ENCODE peak calls at places on chromosomes 5 and 9, in seven cellular contexts. One of them, this sample, is unnamed.

GRCh38 chr5:68331202-68332108 is 115.9 kb downstream of the PIK3R1 start:
- DNase-seq in HepG2: peak
- DNase-seq in A549: no peak
- DNase-seq in lower leg skin: no peak
- DNase-seq in adrenal gland: no peak
- DNase-seq in stomach: no peak
- DNase-seq in IMR-90: peak
- DNase-seq in this sample: no peak

GRCh38 chr5:56490971-56491468 is 257.9 kb upstream of the ANKRD55 start:
- DNase-seq in HepG2: no peak
- DNase-seq in lower leg skin: peak
- DNase-seq in stomach: no peak
- DNase-seq in A549: no peak
- DNase-seq in IMR-90: no peak
- DNase-seq in adrenal gland: no peak
- DNase-seq in this sample: no peak

GRCh38 chr9:104987743-104988142 is 59.8 kb upstream of the ABCA1 start:
- DNase-seq in adrenal gland: no peak
- DNase-seq in lower leg skin: no peak
- DNase-seq in A549: no peak
- DNase-seq in stomach: no peak
- DNase-seq in IMR-90: no peak
- DNase-seq in HepG2: no peak
- DNase-seq in this sample: no peak

GRCh38 chr5:130966990-130967389 is 198.1 kb downstream of the HINT1 start:
- DNase-seq in stomach: no peak
- DNase-seq in A549: no peak
- DNase-seq in IMR-90: no peak
- DNase-seq in HepG2: no peak
- DNase-seq in lower leg skin: no peak
- DNase-seq in adrenal gland: no peak
- DNase-seq in this sample: no peak

GRCh38 chr9:113963914-113964739 is 88.0 kb downstream of the ZNF618 start:
- DNase-seq in lower leg skin: no peak
- DNase-seq in IMR-90: no peak
- DNase-seq in HepG2: no peak
- DNase-seq in A549: no peak
- DNase-seq in stomach: no peak
- DNase-seq in adrenal gland: no peak
- DNase-seq in this sample: no peak

GRCh38 chr5:52830700-52831099 is 43.0 kb downstream of the ITGA1 start:
- DNase-seq in A549: no peak
- DNase-seq in lower leg skin: no peak
- DNase-seq in HepG2: no peak
- DNase-seq in adrenal gland: no peak
- DNase-seq in IMR-90: no peak
- DNase-seq in stomach: no peak
- DNase-seq in this sample: no peak

GRCh38 chr9:123421211-123421585 is 65.2 kb downstream of the CRB2 start:
- DNase-seq in HepG2: no peak
- DNase-seq in IMR-90: no peak
- DNase-seq in stomach: no peak
- DNase-seq in A549: no peak
- DNase-seq in lower leg skin: no peak
- DNase-seq in adrenal gland: no peak
- DNase-seq in this sample: no peak

GRCh38 chr5:166961938-166962337 is 1329.5 kb upstream of the WWC1 start:
- DNase-seq in A549: no peak
- DNase-seq in lower leg skin: no peak
- DNase-seq in IMR-90: no peak
- DNase-seq in HepG2: no peak
- DNase-seq in stomach: no peak
- DNase-seq in adrenal gland: no peak
- DNase-seq in this sample: no peak

GRCh38 chr5:60229786-60230185 is 336.3 kb upstream of the PDE4D start:
- DNase-seq in HepG2: no peak
- DNase-seq in A549: no peak
- DNase-seq in IMR-90: no peak
- DNase-seq in stomach: no peak
- DNase-seq in adrenal gland: no peak
- DNase-seq in lower leg skin: no peak
- DNase-seq in this sample: no peak

GRCh38 chr5:137361275-137361674 is 137.9 kb downstream of the SPOCK1 start:
- DNase-seq in A549: no peak
- DNase-seq in stomach: no peak
- DNase-seq in IMR-90: peak
- DNase-seq in lower leg skin: no peak
- DNase-seq in HepG2: no peak
- DNase-seq in adrenal gland: no peak
- DNase-seq in this sample: no peak

GRCh38 chr5:149810856-149811255 is 80.7 kb downstream of the PPARGC1B start:
- DNase-seq in adrenal gland: no peak
- DNase-seq in stomach: no peak
- DNase-seq in lower leg skin: no peak
- DNase-seq in IMR-90: no peak
- DNase-seq in A549: no peak
- DNase-seq in HepG2: no peak
- DNase-seq in this sample: peak

GRCh38 chr9:96344458-96345180 is 38.9 kb downstream of the SLC35D2 start:
- DNase-seq in IMR-90: peak
- DNase-seq in stomach: no peak
- DNase-seq in adrenal gland: peak
- DNase-seq in A549: peak
- DNase-seq in HepG2: peak
- DNase-seq in lower leg skin: peak
- DNase-seq in this sample: peak

GRCh38 chr5:176737001-176737745 is 73.2 kb upstream of the UNC5A start:
- DNase-seq in A549: no peak
- DNase-seq in stomach: peak
- DNase-seq in HepG2: no peak
- DNase-seq in IMR-90: no peak
- DNase-seq in lower leg skin: no peak
- DNase-seq in adrenal gland: no peak
- DNase-seq in this sample: no peak

GRCh38 chr5:172180936-172181335 is 7.1 kb downstream of the STK10 start:
- DNase-seq in stomach: no peak
- DNase-seq in A549: no peak
- DNase-seq in lower leg skin: no peak
- DNase-seq in adrenal gland: no peak
- DNase-seq in HepG2: no peak
- DNase-seq in IMR-90: no peak
- DNase-seq in this sample: no peak

GRCh38 chr9:34430843-34431437 is 27.4 kb downstream of the FAM219A start:
- DNase-seq in IMR-90: peak
- DNase-seq in stomach: peak
- DNase-seq in HepG2: peak
- DNase-seq in A549: peak
- DNase-seq in lower leg skin: peak
- DNase-seq in adrenal gland: peak
- DNase-seq in this sample: peak

GRCh38 chr9:122053951-122054350 is 39.2 kb downstream of the TTLL11 start:
- DNase-seq in stomach: no peak
- DNase-seq in A549: no peak
- DNase-seq in adrenal gland: no peak
- DNase-seq in HepG2: no peak
- DNase-seq in IMR-90: no peak
- DNase-seq in lower leg skin: no peak
- DNase-seq in this sample: no peak

GRCh38 chr5:123105882-123106281 is 16.8 kb downstream of the PRDM6 start:
- DNase-seq in lower leg skin: no peak
- DNase-seq in IMR-90: no peak
- DNase-seq in adrenal gland: no peak
- DNase-seq in HepG2: no peak
- DNase-seq in A549: no peak
- DNase-seq in stomach: no peak
- DNase-seq in this sample: no peak

GRCh38 chr5:142568271-142568995 is 117.5 kb downstream of the FGF1 start:
- DNase-seq in lower leg skin: no peak
- DNase-seq in stomach: no peak
- DNase-seq in HepG2: no peak
- DNase-seq in adrenal gland: peak
- DNase-seq in A549: no peak
- DNase-seq in IMR-90: peak
- DNase-seq in this sample: no peak

GRCh38 chr5:178774866-178775539 is 44.5 kb upstream of the ZNF354A start:
- DNase-seq in HepG2: no peak
- DNase-seq in IMR-90: no peak
- DNase-seq in stomach: no peak
- DNase-seq in adrenal gland: no peak
- DNase-seq in A549: no peak
- DNase-seq in lower leg skin: no peak
- DNase-seq in this sample: no peak

GRCh38 chr9:20242767-20243166 is 379.5 kb downstream of the MLLT3 start:
- DNase-seq in adrenal gland: no peak
- DNase-seq in HepG2: no peak
- DNase-seq in IMR-90: no peak
- DNase-seq in stomach: no peak
- DNase-seq in lower leg skin: no peak
- DNase-seq in A549: no peak
- DNase-seq in this sample: no peak

DNA sequence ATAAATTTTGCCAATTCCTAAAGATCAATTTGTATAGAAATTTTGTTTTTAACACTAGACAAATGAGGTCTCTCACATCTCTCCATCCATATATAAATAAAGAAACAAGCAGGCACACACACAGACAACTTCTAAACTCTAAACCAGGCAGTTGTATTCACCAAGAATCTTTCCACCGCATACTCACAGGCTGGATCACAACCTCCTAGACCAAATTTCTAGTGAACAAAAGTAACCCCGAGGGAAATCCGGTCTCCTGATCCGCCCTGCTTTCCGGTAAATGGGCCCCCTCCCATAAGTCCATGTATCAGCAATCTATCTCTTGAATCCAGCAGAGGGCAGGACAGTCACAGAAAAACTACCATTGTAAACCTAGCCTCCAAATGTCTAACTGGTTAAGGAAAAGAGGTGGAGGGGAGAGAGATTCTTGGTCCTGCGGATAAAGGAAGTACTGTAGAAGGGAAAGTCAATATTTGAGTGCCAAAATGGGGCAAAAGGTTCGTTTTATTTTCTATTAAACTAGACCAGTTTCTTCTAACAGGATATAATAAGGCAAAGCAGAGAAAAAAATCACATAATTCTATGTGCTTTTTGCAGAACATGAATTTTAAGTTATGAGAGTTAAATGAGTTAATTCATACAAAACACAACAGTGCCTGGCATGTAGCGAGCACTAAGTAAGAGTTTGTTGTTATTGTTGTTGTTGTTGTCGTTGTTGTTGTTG is 4.8 kb upstream of the SMU1 start:
- DNase-seq in stomach: peak
- DNase-seq in IMR-90: peak
- DNase-seq in lower leg skin: peak
- DNase-seq in HepG2: peak
- DNase-seq in adrenal gland: peak
- DNase-seq in A549: peak
- DNase-seq in this sample: peak
- TF ChIP-seq POLR2A in stomach: no peak
- TF ChIP-seq POLR2A in IMR-90: peak
- TF ChIP-seq POLR2A in lower leg skin: no peak
- TF ChIP-seq POLR2A in HepG2: no peak
- TF ChIP-seq POLR2A in adrenal gland: no peak
- TF ChIP-seq POLR2A in A549: no peak
- TF ChIP-seq POLR2A in this sample: no peak

GRCh38 chr5:165139730-165140129 is 1634.3 kb downstream of the MAT2B start:
- DNase-seq in A549: no peak
- DNase-seq in IMR-90: no peak
- DNase-seq in adrenal gland: no peak
- DNase-seq in HepG2: no peak
- DNase-seq in stomach: no peak
- DNase-seq in lower leg skin: no peak
- DNase-seq in this sample: no peak
- TF ChIP-seq POLR2A in A549: no peak
- TF ChIP-seq POLR2A in IMR-90: no peak
- TF ChIP-seq POLR2A in adrenal gland: no peak
- TF ChIP-seq POLR2A in HepG2: no peak
- TF ChIP-seq POLR2A in stomach: no peak
- TF ChIP-seq POLR2A in lower leg skin: no peak
- TF ChIP-seq POLR2A in this sample: no peak

DNA sequence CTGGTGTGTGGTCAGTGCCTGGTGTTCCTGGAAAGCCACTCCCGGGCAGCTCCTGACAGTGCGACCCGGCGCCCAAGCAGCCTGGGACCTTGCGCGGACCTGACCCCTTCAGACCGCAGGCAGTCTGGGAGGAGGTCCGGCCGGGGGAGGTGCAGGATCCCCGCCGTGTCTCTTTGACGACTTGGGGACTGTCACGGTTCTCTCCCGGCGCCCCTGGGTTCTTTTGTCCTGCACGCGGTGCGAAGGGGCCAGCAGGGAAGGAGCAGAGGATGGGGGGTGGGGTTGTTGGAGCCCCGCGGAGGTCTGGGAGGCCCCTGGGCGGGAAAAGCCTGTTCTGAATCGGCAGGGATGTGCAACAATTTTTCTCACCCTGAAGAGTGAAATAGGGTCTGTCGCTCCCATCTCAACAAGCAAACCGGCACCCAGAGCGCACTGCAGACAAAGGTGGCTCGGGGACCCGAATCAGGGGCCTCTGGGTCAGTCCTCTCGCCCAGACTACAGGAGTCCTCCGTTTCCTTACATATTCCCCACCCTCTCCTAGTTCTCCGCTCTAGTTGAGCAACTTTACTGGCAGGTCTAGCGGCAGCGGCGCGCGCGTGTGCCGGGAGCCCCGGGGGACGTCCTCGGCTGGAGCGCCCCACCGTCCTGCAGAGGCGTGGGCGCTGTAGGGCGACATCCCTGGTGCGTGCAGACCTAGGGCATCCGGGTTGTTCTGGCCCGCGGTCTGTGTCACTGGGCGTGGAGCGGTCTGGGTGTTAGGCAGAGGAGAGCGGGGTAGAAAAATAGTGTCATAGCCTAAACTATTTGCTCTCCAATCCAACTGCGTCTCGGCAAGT is 1.2 kb downstream of the VCAN start:
- DNase-seq in lower leg skin: peak
- DNase-seq in stomach: no peak
- DNase-seq in HepG2: no peak
- DNase-seq in IMR-90: no peak
- DNase-seq in adrenal gland: peak
- DNase-seq in A549: peak
- DNase-seq in this sample: peak
- TF ChIP-seq POLR2A in lower leg skin: no peak
- TF ChIP-seq POLR2A in stomach: no peak
- TF ChIP-seq POLR2A in HepG2: no peak
- TF ChIP-seq POLR2A in IMR-90: no peak
- TF ChIP-seq POLR2A in adrenal gland: no peak
- TF ChIP-seq POLR2A in A549: no peak
- TF ChIP-seq POLR2A in this sample: no peak

GRCh38 chr5:90644132-90644531 is 85.5 kb downstream of the ADGRV1 start:
- DNase-seq in adrenal gland: no peak
- DNase-seq in lower leg skin: no peak
- DNase-seq in stomach: no peak
- DNase-seq in IMR-90: no peak
- DNase-seq in A549: no peak
- DNase-seq in HepG2: no peak
- DNase-seq in this sample: peak
- TF ChIP-seq POLR2A in adrenal gland: no peak
- TF ChIP-seq POLR2A in lower leg skin: no peak
- TF ChIP-seq POLR2A in stomach: no peak
- TF ChIP-seq POLR2A in IMR-90: no peak
- TF ChIP-seq POLR2A in A549: no peak
- TF ChIP-seq POLR2A in HepG2: no peak
- TF ChIP-seq POLR2A in this sample: no peak